ENCODE peak calls at places on chromosomes 12 and 14, in eight cellular contexts. U is COR-L47; G is uterus; Z is NCI-H82; W is activated CD4-positive, alpha-beta T cell treated with anti-CD3 and anti-CD28 coated beads for 1 hour; M is midbrain; I is NCI-H1092; Q is stimulated activated CD4-positive, alpha-beta T cell treated with anti-CD3 and anti-CD28 coated beads, Interleukin-4, amount 100 ng/mL, for 1 hour. C is an unnamed sample.

GRCh38 chr14:100539319-100539645 is 47.9 kb downstream of the BEGAIN start:
- DNase-seq in U (no peak), G (no peak), Z (no peak), W (no peak), M (no peak), I (no peak), Q (no peak), C (no peak)

GRCh38 chr12:120922279-120922678 is 18.1 kb upstream of the SPPL3 start:
- DNase-seq in U (no peak), G (no peak), Z (no peak), W (no peak), M (no peak), I (no peak), Q (no peak), C (no peak)

GRCh38 chr12:93308281-93308680 is 69.4 kb upstream of the NUDT4 start:
- DNase-seq in U (no peak), G (no peak), Z (no peak), W (no peak), M (no peak), I (no peak), Q (no peak), C (no peak)

GRCh38 chr14:35669782-35670181 is 135.8 kb downstream of the INSM2 start:
- DNase-seq in U (no peak), G (no peak), Z (no peak), W (no peak), M (no peak), I (no peak), Q (no peak), C (peak; percentile 50)

GRCh38 chr12:47783024-47783755 is 10.2 kb downstream of the SLC48A1 start:
- DNase-seq in U (no peak), G (no peak), Z (no peak), W (no peak), M (no peak), I (no peak), Q (peak; percentile 1), C (no peak)

GRCh38 chr12:69334138-69334537 is 14.0 kb upstream of the LYZ start:
- DNase-seq in U (no peak), G (no peak), Z (no peak), W (no peak), M (no peak), I (no peak), Q (no peak), C (no peak)

GRCh38 chr12:25677180-25677937 is 124.3 kb upstream of the LMNTD1 start:
- DNase-seq in U (no peak), G (no peak), Z (no peak), W (no peak), M (no peak), I (no peak), Q (no peak), C (no peak)

GRCh38 chr12:96719671-96720362 is 187.2 kb upstream of the NEDD1 start:
- DNase-seq in U (peak; percentile 30), G (no peak), Z (no peak), W (no peak), M (peak; percentile 1), I (peak; percentile 1), Q (no peak), C (peak; percentile 59)

GRCh38 chr14:100536721-100537700 is 50.2 kb downstream of the BEGAIN start:
- DNase-seq in U (no peak), G (peak; percentile 13), Z (no peak), W (peak; percentile 0), M (no peak), I (no peak), Q (no peak), C (no peak)

C was measured in NCI-H1417 treated with DMSO at 0.1 percent for 48 hours.